ENCODE peak calls at places on chromosomes 1 and 21, in five cellular contexts. P, I, M, A and H are unnamed samples.

GRCh38 chr1:20110679-20111078 is 8.7 kb downstream of the PLA2G2D start:
- DNase-seq in P (no peak), I (no peak), M (no peak), A (no peak), H (no peak)

GRCh38 chr21:44893948-44894656 is 20.6 kb upstream of the PTTG1IP start:
- DNase-seq in P (no peak), I (no peak), M (no peak), A (no peak), H (no peak)

GRCh38 chr1:59986736-59987310 is 60.2 kb upstream of the CYP2J2 start:
- DNase-seq in P (no peak), I (no peak), M (no peak), A (no peak), H (no peak)

GRCh38 chr21:25881524-25882376 is 147.0 kb downstream of the GABPA start:
- DNase-seq in P (peak), I (peak), M (peak), A (peak), H (peak)

GRCh38 chr21:15841856-15842564 is 112.2 kb downstream of the USP25 start:
- DNase-seq in P (no peak), I (no peak), M (no peak), A (no peak), H (no peak)

GRCh38 chr1:25204797-25205441 is 27.4 kb downstream of the SYF2 start:
- DNase-seq in P (peak), I (no peak), M (peak), A (no peak), H (no peak)

GRCh38 chr1:241615043-241615974 is 24.9 kb downstream of the CHML start:
- DNase-seq in P (peak), I (no peak), M (no peak), A (no peak), H (peak)

GRCh38 chr1:158121604-158122254 is 59.0 kb upstream of the CD1D start:
- DNase-seq in P (peak), I (no peak), M (peak), A (no peak), H (no peak)

GRCh38 chr1:227946624-227947424 is 908 bp downstream of the WNT9A start:
- DNase-seq in P (peak), I (no peak), M (peak), A (peak), H (peak)

GRCh38 chr1:69510026-69510425 is 57.7 kb upstream of the LRRC7 start:
- DNase-seq in P (no peak), I (no peak), M (no peak), A (no peak), H (no peak)

GRCh38 chr1:209513226-209513625 is 70.3 kb upstream of the CAMK1G start:
- DNase-seq in P (peak), I (no peak), M (peak), A (no peak), H (no peak)

GRCh38 chr1:3651939-3652537 is at the start of gene TP73:
- DNase-seq in P (peak), I (no peak), M (peak), A (no peak), H (no peak)

GRCh38 chr1:109993885-109994284 is 9.3 kb downstream of the AHCYL1 start:
- DNase-seq in P (peak), I (no peak), M (no peak), A (no peak), H (peak)

GRCh38 chr1:3067301-3067670 is 1.7 kb upstream of the PRDM16 start:
- DNase-seq in P (no peak), I (no peak), M (no peak), A (no peak), H (no peak)